ENCODE peak calls at places on chromosome 22, in eight cellular contexts. M is activated CD4-positive, alpha-beta T cell treated with anti-CD3 and anti-CD28 coated beads, Interleukin-2, amount 50 U/mL, for 1 hour; X is SK-N-SH; N is T-helper 2 cell; W is NCI-H226; R is effector memory CD4-positive, alpha-beta T cell; S is heart left ventricle; V is PC-9. O is an unnamed sample.

GRCh38 chr22:39309881-39310714 is 9.3 kb downstream of the RPL3 start:
- DNase-seq in M (no peak), X (no peak), N (no peak), W (no peak), R (no peak), S (no peak), V (peak), O (no peak)

GRCh38 chr22:24230911-24231656 is 13.8 kb downstream of the GGT5 start:
- DNase-seq in M (peak), X (peak), N (peak), W (no peak), R (peak), S (peak), V (no peak), O (no peak)

GRCh38 chr22:46631113-46631512 is 10.9 kb downstream of the GRAMD4 start:
- DNase-seq in M (no peak), X (no peak), N (no peak), W (no peak), R (no peak), S (no peak), V (no peak), O (no peak)

GRCh38 chr22:47605886-47606285 is 843.4 kb downstream of the TBC1D22A start:
- DNase-seq in M (no peak), X (no peak), N (no peak), W (no peak), R (no peak), S (no peak), V (no peak), O (no peak)

GRCh38 chr22:48710410-48710809 is 1117.3 kb downstream of the BRD1 start:
- DNase-seq in M (no peak), X (no peak), N (no peak), W (no peak), R (no peak), S (no peak), V (no peak), O (no peak)

GRCh38 chr22:30283342-30283741 is 6.0 kb downstream of the CASTOR1 start:
- DNase-seq in M (no peak), X (no peak), N (no peak), W (no peak), R (no peak), S (no peak), V (no peak), O (no peak)

GRCh38 chr22:35208003-35208402 is 49.3 kb upstream of the HMGXB4 start:
- DNase-seq in M (no peak), X (no peak), N (no peak), W (no peak), R (no peak), S (no peak), V (no peak), O (no peak)

GRCh38 chr22:45597460-45598192 is 74.0 kb upstream of the ATXN10 start:
- DNase-seq in M (no peak), X (peak), N (no peak), W (no peak), R (no peak), S (no peak), V (peak), O (no peak)

GRCh38 chr22:36104988-36105387 is 55.6 kb downstream of the APOL3 start:
- DNase-seq in M (no peak), X (no peak), N (no peak), W (no peak), R (no peak), S (no peak), V (no peak), O (no peak)

GRCh38 chr22:43060213-43060612 is 29.0 kb downstream of the TTLL1 start:
- DNase-seq in M (peak), X (peak), N (peak), W (no peak), R (no peak), S (no peak), V (no peak), O (no peak)

GRCh38 chr22:27554106-27554814 is 247.3 kb downstream of the MN1 start:
- DNase-seq in M (no peak), X (no peak), N (no peak), W (no peak), R (no peak), S (no peak), V (no peak), O (no peak)

GRCh38 chr22:43473031-43473430 is 61.2 kb downstream of the MPPED1 start:
- DNase-seq in M (no peak), X (no peak), N (no peak), W (no peak), R (no peak), S (no peak), V (no peak), O (no peak)

GRCh38 chr22:23282089-23282501 is 101.8 kb downstream of the BCR start:
- DNase-seq in M (no peak), X (no peak), N (no peak), W (peak), R (no peak), S (peak), V (peak), O (no peak)

GRCh38 chr22:19691721-19692341 is 22.5 kb upstream of the SEPTIN5 start:
- DNase-seq in M (no peak), X (no peak), N (no peak), W (no peak), R (no peak), S (no peak), V (peak), O (no peak)

GRCh38 chr22:21902296-21903087 is 35.0 kb upstream of the MAPK1 start:
- DNase-seq in M (no peak), X (no peak), N (no peak), W (no peak), R (no peak), S (no peak), V (no peak), O (no peak)

GRCh38 chr22:44319685-44320084 is 6.9 kb upstream of the SHISAL1 start:
- DNase-seq in M (no peak), X (no peak), N (no peak), W (no peak), R (no peak), S (no peak), V (no peak), O (no peak)

GRCh38 chr22:19871845-19872778 is 17.4 kb upstream of the GNB1L start:
- DNase-seq in M (no peak), X (no peak), N (peak), W (no peak), R (no peak), S (peak), V (no peak), O (no peak)

GRCh38 chr22:49140921-49141680 is 686.6 kb downstream of the BRD1 start:
- DNase-seq in M (no peak), X (no peak), N (no peak), W (no peak), R (no peak), S (no peak), V (no peak), O (peak)

GRCh38 chr22:47474895-47475294 is 712.4 kb downstream of the TBC1D22A start:
- DNase-seq in M (no peak), X (no peak), N (no peak), W (no peak), R (no peak), S (no peak), V (no peak), O (no peak)

GRCh38 chr22:39374801-39375200 is 24.8 kb upstream of the TAB1 start:
- DNase-seq in M (no peak), X (no peak), N (no peak), W (no peak), R (no peak), S (no peak), V (no peak), O (no peak)

GRCh38 chr22:44710474-44711235 is 8.7 kb downstream of the PRR5 start:
- DNase-seq in M (no peak), X (no peak), N (no peak), W (no peak), R (no peak), S (no peak), V (no peak), O (no peak)

GRCh38 chr22:26079009-26079408 is 90.3 kb upstream of the SEZ6L start:
- DNase-seq in M (no peak), X (no peak), N (no peak), W (no peak), R (no peak), S (no peak), V (no peak), O (no peak)